ENCODE peak calls at places on chromosomes 16 and 17, in ten cellular contexts. R is GM23338; J is MM.1S; N is uterus; O is fibroblast of lung; V is IMR-90; M is PC-9; G is CD8-positive, alpha-beta memory T cell; K is left ventricle myocardium inferior; C is thoracic aorta. Q is an unnamed sample. For H3K27me3 and H3K4me1, the result is how much of the 10 kb centered on the place peaks cover.

GRCh38 chr17:2794116-2794803 is 2.0 kb upstream of the RAP1GAP2 start:
- DNase-seq in R (no peak), J (no peak), N (no peak), O (no peak), V (no peak), M (no peak), G (no peak), K (no peak), C (no peak), Q (no peak)

GRCh38 chr16:14640538-14640937 is 7.8 kb downstream of the BFAR start:
- DNase-seq in R (no peak), J (no peak), N (no peak), O (no peak), V (no peak), M (no peak), G (no peak), K (no peak), C (no peak), Q (no peak)

GRCh38 chr16:89357055-89357454 is 133.3 kb downstream of the ANKRD11 start:
- DNase-seq in R (peak), J (no peak), N (no peak), O (no peak), V (no peak), M (no peak), G (no peak), K (no peak), C (no peak), Q (no peak)

GRCh38 chr17:10803350-10803749 is 549 bp downstream of the TMEM238L start:
- DNase-seq in R (no peak), J (no peak), N (no peak), O (no peak), V (no peak), M (no peak), G (no peak), K (no peak), C (no peak), Q (no peak)

GRCh38 chr16:11087691-11088431 is 143.5 kb downstream of the CLEC16A start:
- DNase-seq in R (peak), J (no peak), N (no peak), O (peak), V (peak), M (peak), G (no peak), K (no peak), C (no peak), Q (peak)

GRCh38 chr16:69522732-69523404 is 42.9 kb upstream of the NFAT5 start:
- DNase-seq in R (peak), J (no peak), N (no peak), O (no peak), V (no peak), M (no peak), G (no peak), K (no peak), C (no peak), Q (no peak)

GRCh38 chr16:88769617-88770458 is 15.2 kb downstream of the PIEZO1 start:
- DNase-seq in R (peak), J (no peak), N (no peak), O (no peak), V (no peak), M (peak), G (no peak), K (no peak), C (no peak), Q (no peak)

GRCh38 chr16:89890200-89890599 is 16.8 kb downstream of the TCF25 start:
- DNase-seq in R (no peak), J (no peak), N (no peak), O (peak), V (no peak), M (no peak), G (no peak), K (no peak), C (no peak), Q (no peak)

GRCh38 chr17:12959441-12959840 is 58.4 kb downstream of the ELAC2 start:
- DNase-seq in R (no peak), J (no peak), N (no peak), O (peak), V (peak), M (no peak), G (no peak), K (no peak), C (no peak), Q (no peak)

GRCh38 chr17:9865585-9865984 is 39.5 kb downstream of the RCVRN start:
- DNase-seq in R (no peak), J (no peak), N (no peak), O (no peak), V (no peak), M (no peak), G (no peak), K (no peak), C (no peak), Q (no peak)

GRCh38 chr16:70437582-70438324 is 1.1 kb downstream of the ST3GAL2 start:
- DNase-seq in R (peak), J (no peak), N (peak), O (peak), V (peak), M (no peak), G (no peak), K (no peak), C (no peak), Q (no peak)

GRCh38 chr16:88308441-88309173 is 74.2 kb upstream of the ZNF469 start:
- DNase-seq in R (no peak), J (no peak), N (no peak), O (no peak), V (no peak), M (no peak), G (no peak), K (peak), C (no peak), Q (no peak)

GRCh38 chr17:38982858-38983746 is 15.9 kb upstream of the FBXO47 start:
- DNase-seq in R (peak), J (peak), N (peak), O (peak), V (peak), M (peak), G (peak), K (no peak), C (no peak), Q (peak)

GRCh38 chr17:39151680-39152058 is 232 bp upstream of the PLXDC1 start:
- DNase-seq in R (no peak), J (no peak), N (no peak), O (no peak), V (no peak), M (no peak), G (no peak), K (no peak), C (no peak), Q (no peak)

GRCh38 chr17:80956321-80957190 is 35.1 kb upstream of the CHMP6 start:
- DNase-seq in R (no peak), J (no peak), N (no peak), O (no peak), V (no peak), M (no peak), G (no peak), K (no peak), C (no peak), Q (no peak)

GRCh38 chr17:7384489-7385081 is 3.7 kb downstream of the TNK1 start:
- DNase-seq in R (peak), J (no peak), N (no peak), O (no peak), V (no peak), M (no peak), G (no peak), K (no peak), C (no peak), Q (no peak)

GRCh38 chr17:4710693-4711634 is 532 bp downstream of the ARRB2 start:
- DNase-seq in R (no peak), J (no peak), N (no peak), O (no peak), V (no peak), M (no peak), G (peak), K (no peak), C (no peak), Q (peak)

GRCh38 chr17:82046903-82047302 is 4.7 kb downstream of the RFNG start:
- DNase-seq in R (no peak), J (no peak), N (no peak), O (no peak), V (no peak), M (no peak), G (no peak), K (no peak), C (no peak), Q (no peak)

GRCh38 chr17:75647061-75647460 is 13.8 kb downstream of the SMIM5 start:
- DNase-seq in R (no peak), J (no peak), N (no peak), O (no peak), V (no peak), M (no peak), G (no peak), K (no peak), C (no peak), Q (no peak)

GRCh38 chr17:29570521-29570920 is 2.0 kb downstream of the TP53I13 start:
- DNase-seq in R (no peak), J (no peak), N (no peak), O (no peak), V (no peak), M (no peak), G (no peak), K (no peak), C (no peak), Q (no peak)

GRCh38 chr17:45170280-45170975 is 8.8 kb downstream of the HEXIM2 start:
- DNase-seq in R (no peak), J (no peak), N (no peak), O (no peak), V (no peak), M (no peak), G (no peak), K (no peak), C (no peak), Q (no peak)

GRCh38 chr16:19559242-19559910 is 3.9 kb downstream of the VPS35L start:
- DNase-seq in R (peak), J (peak), N (no peak), O (peak), V (peak), M (peak), G (peak), K (no peak), C (no peak), Q (peak)

GRCh38 chr17:49217651-49218413 is 7.3 kb downstream of the ABI3 start:
- DNase-seq in R (no peak), J (no peak), N (no peak), O (no peak), V (no peak), M (no peak), G (peak), K (peak), C (no peak), Q (peak)

GRCh38 chr17:29682987-29683386 is 60.3 kb upstream of the CORO6 start:
- DNase-seq in R (peak), J (no peak), N (no peak), O (no peak), V (no peak), M (no peak), G (no peak), K (no peak), C (no peak), Q (no peak)

GRCh38 chr16:88763502-88764053 is 21.4 kb downstream of the PIEZO1 start:
- DNase-seq in R (peak), J (no peak), N (no peak), O (no peak), V (no peak), M (peak), G (no peak), K (no peak), C (no peak), Q (no peak)

GRCh38 chr16:86531193-86531550 is 20.8 kb downstream of the FOXF1 start:
- DNase-seq in R (no peak), J (no peak), N (peak), O (peak), V (no peak), M (no peak), G (no peak), K (peak), C (no peak), Q (no peak)

GRCh38 chr16:51392651-51393187 is 241.6 kb upstream of the SALL1 start:
- DNase-seq in R (peak), J (no peak), N (peak), O (peak), V (peak), M (no peak), G (no peak), K (no peak), C (no peak), Q (no peak)

GRCh38 chr17:17348872-17349723 is 45.9 kb downstream of the NT5M start:
- DNase-seq in R (no peak), J (no peak), N (no peak), O (no peak), V (no peak), M (no peak), G (no peak), K (no peak), C (no peak), Q (no peak)

GRCh38 chr16:55499281-55499680 is 9.6 kb upstream of the LPCAT2 start:
- DNase-seq in R (no peak), J (no peak), N (no peak), O (no peak), V (no peak), M (no peak), G (no peak), K (no peak), C (no peak), Q (no peak)

GRCh38 chr17:33832295-33832694 is 422.8 kb upstream of the CCL2 start:
- DNase-seq in R (peak), J (no peak), N (no peak), O (no peak), V (no peak), M (no peak), G (no peak), K (no peak), C (no peak), Q (no peak)

GRCh38 chr17:14972844-14973243 is 292.3 kb downstream of the PMP22 start:
- DNase-seq in R (no peak), J (no peak), N (no peak), O (no peak), V (no peak), M (no peak), G (no peak), K (no peak), C (no peak), Q (no peak)

GRCh38 chr16:59341368-59341767 is 607.3 kb upstream of the GOT2 start:
- DNase-seq in R (peak), J (no peak), N (no peak), O (no peak), V (no peak), M (no peak), G (no peak), K (no peak), C (no peak), Q (no peak)

GRCh38 chr17:32565401-32565800 is 78.6 kb downstream of the CDK5R1 start:
- DNase-seq in R (no peak), J (peak), N (no peak), O (no peak), V (no peak), M (no peak), G (no peak), K (no peak), C (no peak), Q (no peak)

GRCh38 chr17:71501716-71502115 is 619.1 kb upstream of the SOX9 start:
- DNase-seq in R (no peak), J (no peak), N (no peak), O (peak), V (no peak), M (no peak), G (no peak), K (no peak), C (no peak), Q (no peak)

GRCh38 chr17:39808409-39808997 is 55.6 kb downstream of the IKZF3 start:
- DNase-seq in R (no peak), J (no peak), N (no peak), O (no peak), V (no peak), M (no peak), G (no peak), K (no peak), C (no peak), Q (no peak)

GRCh38 chr17:17036520-17036998 is 5.7 kb upstream of the MPRIP start:
- DNase-seq in R (no peak), J (no peak), N (no peak), O (peak), V (no peak), M (no peak), G (no peak), K (no peak), C (peak), Q (no peak)

GRCh38 chr17:43880420-43880991 is 26.8 kb downstream of the MPP2 start:
- DNase-seq in R (peak), J (peak), N (peak), O (no peak), V (no peak), M (peak), G (no peak), K (no peak), C (no peak), Q (peak)

GRCh38 chr17:36066365-36066945 is 2.4 kb downstream of the CCL18 start:
- DNase-seq in R (no peak), J (no peak), N (no peak), O (no peak), V (no peak), M (no peak), G (peak), K (no peak), C (no peak), Q (no peak)

DNA sequence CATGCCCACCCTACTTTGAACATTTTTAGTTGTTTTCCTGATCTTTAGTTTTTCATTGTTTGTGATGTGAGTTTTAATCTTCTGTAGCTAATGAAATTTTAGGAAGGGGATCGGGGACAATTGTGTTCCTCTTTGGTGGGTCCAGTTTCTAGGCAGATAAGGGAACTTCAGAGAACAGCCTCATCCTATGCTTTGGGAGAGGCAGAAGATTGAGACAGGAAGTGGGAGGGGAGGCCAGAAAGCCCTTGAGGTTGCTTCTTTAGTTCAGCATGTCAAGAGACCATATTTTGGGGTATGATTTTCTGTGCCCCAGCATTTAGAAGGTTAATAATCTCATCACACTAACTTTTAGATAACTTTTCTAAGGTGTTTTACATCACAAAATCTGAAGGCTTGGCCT is 191.0 kb downstream of the TANC2 start:
- DNase-seq in R (no peak), J (no peak), N (no peak), O (no peak), V (no peak), M (no peak), G (no peak), K (no peak), C (no peak), Q (no peak)
- H3K27ac ChIP-seq in R (no peak), J (no peak), N (no peak), O (no peak), V (no peak), M (peak), G (no peak), K (no peak), C (no peak), Q (no peak)

DNA sequence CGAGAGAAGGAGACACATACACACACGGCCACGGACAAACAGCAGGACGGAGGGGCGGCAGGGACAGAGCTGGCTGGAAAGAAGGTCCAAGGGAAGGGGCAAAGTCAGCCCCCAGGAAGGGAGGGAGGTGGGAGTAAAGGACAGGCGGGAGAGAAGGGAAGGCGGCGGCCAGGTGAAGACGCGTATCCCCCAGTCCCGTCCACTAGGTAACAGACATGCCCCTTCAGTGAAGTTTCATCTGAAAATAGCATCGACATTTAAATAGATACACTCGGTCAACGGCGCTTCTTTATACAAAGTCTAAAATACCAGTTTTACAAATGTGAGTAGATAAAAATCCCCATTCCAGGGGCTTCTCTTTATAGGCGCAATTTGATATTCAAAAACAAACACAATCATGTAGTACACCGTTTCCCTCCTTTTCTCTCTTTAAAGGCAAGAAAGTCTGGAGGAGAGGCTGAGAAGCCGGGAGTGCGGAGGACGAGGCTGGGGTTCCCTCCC is 4.5 kb downstream of the CBX8 start:
- DNase-seq in R (peak), J (no peak), N (no peak), O (no peak), V (no peak), M (no peak), G (no peak), K (no peak), C (no peak), Q (no peak)
- H3K27me3 ChIP-seq in R (half or more), J (half or more), N (under half), O (under half), V (under half), M (under half), G (under half), K (half or more), C (under half), Q (under half)

DNA sequence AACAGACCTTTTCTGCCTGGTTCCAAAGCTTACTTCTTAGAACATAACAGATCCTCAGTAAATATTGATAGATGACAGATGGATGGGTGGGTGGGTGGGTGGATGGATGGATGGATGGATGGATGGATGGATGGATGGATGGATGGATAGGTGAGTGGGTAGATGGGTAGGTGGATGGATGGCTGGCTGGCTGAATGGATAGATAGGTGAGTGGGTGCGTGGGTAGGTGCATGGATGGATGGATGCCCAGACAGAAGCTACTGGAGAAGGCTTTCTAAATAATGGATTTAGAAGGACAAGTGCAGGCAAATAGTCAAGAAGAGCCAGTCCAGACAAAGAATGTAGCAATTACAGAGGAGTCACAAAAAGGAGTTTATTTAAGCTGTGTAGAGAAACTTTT is 19.6 kb downstream of the SCNN1G start:
- DNase-seq in R (no peak), J (no peak), N (no peak), O (no peak), V (no peak), M (no peak), G (no peak), K (no peak), C (no peak), Q (no peak)
- H3K4me1 ChIP-seq in R (under half), J (under half), N (under half), O (under half), V (under half), M (under half), G (under half), K (under half), C (under half), Q (under half)

GRCh38 chr17:77154187-77154586 is 13.4 kb downstream of the SEC14L1 start:
- DNase-seq in R (no peak), J (no peak), N (no peak), O (no peak), V (no peak), M (no peak), G (no peak), K (no peak), C (no peak), Q (no peak)

GRCh38 chr17:77160032-77160876 is 19.5 kb downstream of the SEC14L1 start:
- DNase-seq in R (no peak), J (no peak), N (no peak), O (no peak), V (no peak), M (no peak), G (no peak), K (no peak), C (no peak), Q (no peak)

GRCh38 chr17:77153487-77153886 is 12.7 kb downstream of the SEC14L1 start:
- DNase-seq in R (no peak), J (no peak), N (no peak), O (peak), V (no peak), M (no peak), G (no peak), K (no peak), C (no peak), Q (no peak)

GRCh38 chr17:77151236-77151635 is 10.5 kb downstream of the SEC14L1 start:
- DNase-seq in R (no peak), J (peak), N (no peak), O (peak), V (no peak), M (no peak), G (no peak), K (no peak), C (no peak), Q (no peak)

DNA sequence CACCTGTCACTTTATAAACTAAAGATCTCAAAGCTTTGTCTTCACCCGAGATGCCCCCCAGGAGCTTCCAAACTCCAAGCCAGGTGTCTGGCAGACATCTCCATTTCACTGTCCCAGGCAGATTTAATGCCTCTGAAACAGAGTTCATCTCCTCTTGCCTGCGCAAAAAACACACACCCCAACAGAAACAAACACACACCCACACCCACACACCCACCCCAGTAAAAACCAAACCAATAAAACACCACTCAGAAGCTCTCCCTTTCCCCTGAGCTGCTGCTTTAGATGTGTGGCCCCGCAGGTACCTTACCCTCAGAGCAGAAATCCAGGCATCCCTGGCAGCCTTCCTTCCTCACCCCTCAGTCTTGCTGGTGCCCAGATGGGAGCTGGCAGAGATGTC is 14.4 kb downstream of the SEC14L1 start:
- DNase-seq in R (no peak), J (no peak), N (no peak), O (no peak), V (no peak), M (no peak), G (no peak), K (no peak), C (no peak), Q (no peak)
- H3K27ac ChIP-seq in R (no peak), J (no peak), N (no peak), O (no peak), V (no peak), M (no peak), G (no peak), K (peak), C (no peak), Q (no peak)

GRCh38 chr16:57886427-57886826 is 84.1 kb upstream of the KIFC3 start:
- DNase-seq in R (no peak), J (no peak), N (no peak), O (no peak), V (no peak), M (no peak), G (no peak), K (no peak), C (no peak), Q (no peak)
- H3K27me3 ChIP-seq in R (under half), J (under half), N (under half), O (under half), V (under half), M (under half), G (under half), K (half or more), C (under half), Q (under half)